ENCODE peak calls at places on chromosome 9, in eight cellular contexts. N is endodermal cell, O is ovary, A is OCI-LY7, G is transverse colon, W is lower leg skin, Y is fibroblast of lung, U is mucosa of descending colon. S is an unnamed sample.

GRCh38 chr9:76181020-76181641 is 213.1 kb downstream of the RFK start:
- DNase-seq in G (no peak), O (no peak), A (no peak), U (no peak), Y (peak), W (no peak), N (peak), S (no peak)

GRCh38 chr9:131419029-131419614 is 25.2 kb downstream of the PRRC2B start:
- DNase-seq in U (no peak), G (no peak), N (no peak), O (no peak), Y (no peak), A (no peak), W (no peak), S (no peak)

GRCh38 chr9:6634441-6634840 is 11.1 kb downstream of the GLDC start:
- DNase-seq in Y (no peak), O (no peak), U (no peak), W (peak), G (no peak), N (no peak), A (no peak), S (no peak)

GRCh38 chr9:89952401-89952800 is 347.6 kb downstream of the GADD45G start:
- DNase-seq in N (no peak), U (no peak), A (no peak), G (no peak), O (no peak), Y (peak), W (no peak), S (no peak)

GRCh38 chr9:134315716-134316443 is 10.4 kb upstream of the RXRA start:
- DNase-seq in Y (no peak), O (peak), A (no peak), G (no peak), U (no peak), W (peak), N (no peak), S (no peak)

GRCh38 chr9:20579544-20580309 is 42.6 kb downstream of the MLLT3 start:
- DNase-seq in G (no peak), A (no peak), U (no peak), W (no peak), N (no peak), O (no peak), Y (no peak), S (no peak)

GRCh38 chr9:78280982-78281668 is 15.8 kb upstream of the PSAT1 start:
- DNase-seq in W (no peak), Y (peak), U (peak), O (peak), G (peak), A (no peak), N (no peak), S (no peak)

GRCh38 chr9:91481971-91482370 is 58.3 kb upstream of the NFIL3 start:
- DNase-seq in U (no peak), W (no peak), G (no peak), A (no peak), N (no peak), O (no peak), Y (no peak), S (no peak)

GRCh38 chr9:75372499-75373268 is 284.4 kb downstream of the OSTF1 start:
- DNase-seq in Y (peak), A (no peak), O (no peak), W (no peak), N (no peak), U (no peak), G (no peak), S (no peak)

GRCh38 chr9:123696476-123696875 is 233.4 kb downstream of the DENND1A start:
- DNase-seq in G (no peak), A (no peak), U (no peak), W (no peak), Y (no peak), N (no peak), O (no peak), S (no peak)

GRCh38 chr9:137276757-137277328 is 683 bp upstream of the TOR4A start:
- DNase-seq in W (peak), Y (peak), O (peak), U (peak), A (peak), N (peak), G (peak), S (peak)

GRCh38 chr9:128088253-128088945 is 20.4 kb downstream of the SLC25A25 start:
- DNase-seq in U (peak), G (no peak), N (no peak), O (no peak), W (no peak), A (no peak), Y (no peak), S (no peak)

GRCh38 chr9:90943341-90943740 is 141.7 kb downstream of the SYK start:
- DNase-seq in Y (peak), W (peak), U (no peak), A (no peak), G (no peak), O (no peak), N (no peak), S (no peak)

GRCh38 chr9:134502261-134503211 is 139.1 kb upstream of the COL5A1 start:
- DNase-seq in U (peak), W (peak), A (no peak), N (peak), Y (peak), O (peak), G (peak), S (no peak)

GRCh38 chr9:34589656-34590375 is at the start of gene CNTFR:
- DNase-seq in N (no peak), W (peak), Y (no peak), U (peak), G (no peak), A (no peak), O (peak), S (peak)

DNA sequence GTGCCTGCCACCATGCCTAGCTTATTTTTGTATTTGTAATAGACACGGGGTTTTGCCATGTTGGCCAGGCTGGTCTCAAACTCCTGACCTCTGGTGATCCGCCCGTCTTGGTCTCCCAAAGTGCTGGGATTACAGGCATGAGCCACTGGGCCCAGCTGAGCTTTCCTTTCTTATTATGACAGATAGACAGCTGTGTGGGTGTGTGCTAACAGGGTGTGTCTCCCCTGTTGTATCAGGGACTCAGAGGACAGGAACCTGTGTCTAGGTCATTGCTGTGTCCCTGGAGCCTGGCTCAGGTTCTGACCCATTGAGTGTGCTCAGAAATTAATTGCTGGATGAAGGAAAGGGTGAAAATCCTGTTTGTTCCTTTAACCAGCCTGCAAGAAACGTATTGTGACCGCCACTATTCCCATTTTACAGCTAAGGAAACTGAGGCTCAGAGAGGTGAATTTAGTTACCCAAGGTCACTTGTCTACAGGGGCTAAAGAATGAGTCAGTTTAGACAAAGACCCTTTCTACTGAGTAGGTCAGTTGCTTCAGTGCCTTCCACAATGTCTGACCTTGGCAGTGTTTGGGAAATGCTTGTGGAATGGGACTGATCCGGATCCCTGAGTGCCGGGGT is 16.8 kb downstream of the NCS1 start:
- DNase-seq in N (no peak), G (no peak), O (no peak), U (no peak), Y (no peak), A (no peak), W (no peak), S (no peak)
- TF ChIP-seq CTCF in N (no peak), G (no peak), O (no peak), U (no peak), Y (no peak), A (no peak), W (no peak), S (no peak)

GRCh38 chr9:126777733-126778132 is 27.1 kb upstream of the ZBTB43 start:
- DNase-seq in Y (no peak), U (no peak), W (peak), N (peak), A (no peak), G (no peak), O (no peak), S (no peak)
- TF ChIP-seq CTCF in Y (no peak), U (no peak), W (no peak), N (peak), A (peak), G (no peak), O (no peak), S (no peak)

DNA sequence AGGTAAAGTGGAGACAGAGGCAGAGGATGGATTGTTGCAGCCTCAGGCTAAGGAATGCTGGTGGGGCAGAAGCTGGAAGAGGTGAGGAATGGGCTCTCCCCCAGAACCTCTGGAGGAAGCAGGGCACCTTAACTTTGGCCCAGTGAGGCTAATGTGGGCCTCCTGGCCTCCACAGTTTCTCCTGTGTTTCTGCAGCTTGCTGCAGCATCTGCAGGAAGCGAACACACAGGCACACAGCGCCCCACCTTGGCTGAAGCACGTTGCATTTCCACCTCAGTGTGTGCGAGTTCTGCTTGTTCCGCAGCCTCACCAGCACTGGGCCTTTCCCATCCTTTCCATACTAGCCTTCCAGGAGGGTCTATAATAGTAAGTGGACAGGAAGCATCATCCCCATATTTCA is 27.2 kb upstream of the ASS1 start:
- DNase-seq in U (no peak), O (no peak), N (peak), W (no peak), Y (no peak), A (peak), G (no peak), S (no peak)
- TF ChIP-seq CTCF in U (no peak), O (no peak), N (peak), W (no peak), Y (no peak), A (peak), G (no peak), S (no peak)

GRCh38 chr9:114233806-114234205 is 78.5 kb downstream of the COL27A1 start:
- DNase-seq in O (peak), Y (no peak), G (peak), A (no peak), W (no peak), U (peak), N (no peak), S (no peak)
- TF ChIP-seq CTCF in O (no peak), Y (no peak), G (no peak), A (no peak), W (no peak), U (no peak), N (no peak), S (no peak)

GRCh38 chr9:96417051-96417586 is 1.1 kb downstream of the ZNF367 start:
- DNase-seq in O (peak), U (peak), G (peak), Y (peak), N (peak), W (peak), A (peak), S (peak)
- TF ChIP-seq CTCF in O (no peak), U (no peak), G (no peak), Y (peak), N (peak), W (no peak), A (no peak), S (no peak)

DNA sequence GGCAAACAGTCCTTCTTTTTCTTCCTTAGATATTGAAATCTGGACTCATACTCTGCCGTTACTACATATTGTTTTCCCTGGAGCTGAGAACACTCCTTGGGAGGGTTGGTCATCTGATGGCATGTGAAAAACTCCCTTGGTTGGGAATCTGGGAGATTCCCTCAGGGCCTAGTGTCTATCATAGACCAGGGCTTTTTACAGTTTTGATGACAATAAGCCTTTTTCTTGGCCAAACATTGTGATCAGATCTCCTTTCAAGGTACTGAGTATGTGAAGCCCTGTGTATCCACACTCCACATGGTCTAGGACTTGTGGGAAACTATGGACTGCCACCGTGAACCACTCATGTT is 32.9 kb downstream of the TMEM252 start:
- DNase-seq in G (no peak), W (no peak), Y (no peak), O (no peak), A (no peak), N (no peak), U (no peak), S (no peak)
- TF ChIP-seq CTCF in G (no peak), W (no peak), Y (no peak), O (peak), A (peak), N (peak), U (no peak), S (no peak)

DNA sequence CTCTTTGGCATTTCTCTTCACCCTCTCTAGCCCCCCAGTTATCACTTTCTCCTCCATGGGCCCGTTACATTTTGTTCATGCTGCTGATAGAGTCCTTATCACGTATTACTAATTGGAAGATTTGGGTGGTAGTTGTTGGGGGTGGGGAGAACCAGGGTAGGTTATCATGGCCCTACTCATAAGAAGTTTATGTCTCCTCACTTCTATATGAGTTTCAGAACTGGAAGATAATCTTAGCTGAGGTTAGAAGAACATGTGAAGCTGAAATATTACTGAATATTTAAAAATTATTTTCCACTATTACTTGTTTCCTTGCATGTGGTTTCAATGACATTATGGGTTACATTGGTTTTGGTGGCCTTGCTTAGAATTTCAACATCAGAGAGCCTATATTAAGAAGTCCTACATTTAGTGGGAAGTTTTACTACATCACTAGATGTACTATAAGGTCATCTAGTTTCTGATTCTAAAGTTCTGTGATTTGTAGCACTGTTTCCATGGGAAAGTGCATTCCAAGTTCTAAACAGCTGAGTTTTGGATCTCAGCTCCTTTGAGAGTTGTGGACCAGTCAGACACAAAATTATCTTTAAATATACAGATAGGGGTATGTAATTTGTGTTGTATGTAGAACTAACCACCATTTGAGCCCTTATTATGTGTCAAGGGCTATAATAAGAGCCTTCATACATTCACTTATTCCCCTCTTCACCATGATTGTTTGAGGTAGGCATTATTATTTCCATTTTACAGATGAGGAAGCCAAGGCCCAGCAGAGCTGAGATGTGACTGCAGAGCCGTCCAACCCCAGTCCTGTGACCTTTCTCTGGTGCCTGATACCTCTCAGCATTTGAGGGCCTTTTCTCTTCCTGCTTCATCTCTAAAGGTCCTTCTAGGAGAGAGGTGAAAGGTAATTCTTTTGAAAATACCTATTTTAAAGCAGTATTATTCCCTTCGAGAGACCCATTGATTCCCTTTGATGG is 37.0 kb downstream of the PIP5K1B start:
- DNase-seq in Y (no peak), A (no peak), N (no peak), U (no peak), W (no peak), G (no peak), O (no peak), S (no peak)
- TF ChIP-seq CTCF in Y (no peak), A (no peak), N (no peak), U (no peak), W (no peak), G (no peak), O (no peak), S (no peak)

GRCh38 chr9:120729796-120730195 is 15.5 kb upstream of the MEGF9 start:
- DNase-seq in A (peak), W (no peak), N (peak), U (no peak), O (no peak), G (no peak), Y (no peak), S (no peak)
- TF ChIP-seq CTCF in A (peak), W (no peak), N (peak), U (no peak), O (no peak), G (no peak), Y (no peak), S (no peak)

GRCh38 chr9:135926402-135927194 is 19.3 kb upstream of the CAMSAP1 start:
- DNase-seq in U (no peak), A (no peak), O (no peak), N (no peak), W (peak), G (no peak), Y (peak), S (no peak)

GRCh38 chr9:135925496-135926133 is 18.3 kb upstream of the CAMSAP1 start:
- DNase-seq in Y (peak), N (no peak), W (no peak), O (no peak), G (no peak), U (no peak), A (no peak), S (no peak)

GRCh38 chr9:135927195-135928013 is 20.1 kb upstream of the CAMSAP1 start:
- DNase-seq in A (no peak), Y (no peak), U (no peak), W (no peak), O (no peak), N (no peak), G (no peak), S (no peak)

GRCh38 chr9:135923508-135923907 is 16.2 kb upstream of the CAMSAP1 start:
- DNase-seq in A (no peak), Y (no peak), U (no peak), N (no peak), G (no peak), O (no peak), W (no peak), S (no peak)

GRCh38 chr9:135924628-135925338 is 17.4 kb upstream of the CAMSAP1 start:
- DNase-seq in G (no peak), Y (no peak), O (no peak), W (no peak), N (peak), U (no peak), A (peak), S (no peak)
- TF ChIP-seq CTCF in G (no peak), Y (no peak), O (no peak), W (no peak), N (peak), U (no peak), A (peak), S (no peak)

S was measured in endothelial cell.